ENCODE peak calls at places on chromosome 22, in four cellular contexts. One of them, this sample, is unnamed.

GRCh38 chr22:19176732-19177131 is 1.8 kb downstream of the SLC25A1 start:
- DNase-seq in NCI-H226: no peak
- DNase-seq in heart left ventricle: no peak
- DNase-seq in GM03348: no peak
- DNase-seq in this sample: no peak

GRCh38 chr22:23693979-23694680 is 3.3 kb downstream of the RGL4 start:
- DNase-seq in GM03348: no peak
- DNase-seq in heart left ventricle: no peak
- DNase-seq in NCI-H226: no peak
- DNase-seq in this sample: no peak

GRCh38 chr22:17486313-17486712 is 77.0 kb upstream of the SLC25A18 start:
- DNase-seq in NCI-H226: no peak
- DNase-seq in heart left ventricle: no peak
- DNase-seq in GM03348: peak
- DNase-seq in this sample: peak

GRCh38 chr22:37442537-37442936 is 15.3 kb upstream of the ELFN2 start:
- DNase-seq in heart left ventricle: peak
- DNase-seq in NCI-H226: peak
- DNase-seq in GM03348: no peak
- DNase-seq in this sample: no peak

GRCh38 chr22:49079027-49079725 is 748.5 kb downstream of the BRD1 start:
- DNase-seq in GM03348: no peak
- DNase-seq in heart left ventricle: no peak
- DNase-seq in NCI-H226: no peak
- DNase-seq in this sample: no peak

GRCh38 chr22:44928064-44928463 is 81.7 kb downstream of the PHF21B start:
- DNase-seq in GM03348: no peak
- DNase-seq in heart left ventricle: no peak
- DNase-seq in NCI-H226: no peak
- DNase-seq in this sample: no peak

GRCh38 chr22:16838073-16838472 is 12.9 kb upstream of the XKR3 start:
- DNase-seq in NCI-H226: no peak
- DNase-seq in heart left ventricle: no peak
- DNase-seq in GM03348: peak
- DNase-seq in this sample: no peak

GRCh38 chr22:27252282-27253049 is 549.1 kb downstream of the MN1 start:
- DNase-seq in NCI-H226: peak
- DNase-seq in GM03348: peak
- DNase-seq in heart left ventricle: peak
- DNase-seq in this sample: no peak

GRCh38 chr22:46815132-46815531 is 52.7 kb downstream of the TBC1D22A start:
- DNase-seq in NCI-H226: no peak
- DNase-seq in heart left ventricle: no peak
- DNase-seq in GM03348: no peak
- DNase-seq in this sample: no peak

GRCh38 chr22:49763138-49763537 is 64.5 kb downstream of the BRD1 start:
- DNase-seq in NCI-H226: no peak
- DNase-seq in heart left ventricle: no peak
- DNase-seq in GM03348: no peak
- DNase-seq in this sample: no peak

GRCh38 chr22:41925783-41926460 is 684 bp downstream of the TNFRSF13C start:
- DNase-seq in NCI-H226: no peak
- DNase-seq in heart left ventricle: peak
- DNase-seq in GM03348: peak
- DNase-seq in this sample: peak

GRCh38 chr22:43776081-43776670 is 35.9 kb downstream of the EFCAB6 start:
- DNase-seq in GM03348: no peak
- DNase-seq in heart left ventricle: no peak
- DNase-seq in NCI-H226: no peak
- DNase-seq in this sample: no peak

GRCh38 chr22:49934891-49935557 is 16.6 kb downstream of the CRELD2 start:
- DNase-seq in heart left ventricle: peak
- DNase-seq in NCI-H226: peak
- DNase-seq in GM03348: peak
- DNase-seq in this sample: peak

GRCh38 chr22:43570531-43571144 is 158.8 kb downstream of the MPPED1 start:
- DNase-seq in heart left ventricle: no peak
- DNase-seq in GM03348: no peak
- DNase-seq in NCI-H226: no peak
- DNase-seq in this sample: peak

GRCh38 chr22:26170795-26171194 is 1.5 kb downstream of the SEZ6L start:
- DNase-seq in NCI-H226: no peak
- DNase-seq in heart left ventricle: no peak
- DNase-seq in GM03348: peak
- DNase-seq in this sample: peak

GRCh38 chr22:39873963-39874362 is 19.6 kb downstream of the ENTHD1 start:
- DNase-seq in heart left ventricle: no peak
- DNase-seq in NCI-H226: no peak
- DNase-seq in GM03348: no peak
- DNase-seq in this sample: no peak

GRCh38 chr22:22692707-22693530 is 48.5 kb downstream of the GGTLC2 start:
- DNase-seq in NCI-H226: no peak
- DNase-seq in GM03348: peak
- DNase-seq in heart left ventricle: no peak
- DNase-seq in this sample: peak

GRCh38 chr22:17117890-17118289 is 3.3 kb downstream of the TMEM121B start:
- DNase-seq in NCI-H226: no peak
- DNase-seq in GM03348: no peak
- DNase-seq in heart left ventricle: no peak
- DNase-seq in this sample: no peak

GRCh38 chr22:44625981-44626687 is 75.9 kb upstream of the PRR5 start:
- DNase-seq in heart left ventricle: peak
- DNase-seq in GM03348: peak
- DNase-seq in NCI-H226: no peak
- DNase-seq in this sample: peak

GRCh38 chr22:44423556-44423955 is 74.5 kb downstream of the RTL6 start:
- DNase-seq in GM03348: no peak
- DNase-seq in heart left ventricle: no peak
- DNase-seq in NCI-H226: no peak
- DNase-seq in this sample: no peak

GRCh38 chr22:23565288-23565941 is 14.7 kb downstream of the IGLL1 start:
- DNase-seq in NCI-H226: no peak
- DNase-seq in heart left ventricle: no peak
- DNase-seq in GM03348: no peak
- DNase-seq in this sample: peak